ENCODE peak calls at places on chromosomes 6 and 20, in six cellular contexts. C is CD8-positive, alpha-beta T cell; X is HepG2; Z is body of pancreas; J is colonic mucosa; R is astrocyte. B is an unnamed sample. For H3K36me3, the result is how much of the 10 kb centered on the place peaks cover.

GRCh38 chr6:3887150-3887700 is 38.1 kb downstream of the FAM50B start:
- DNase-seq in C (no peak), X (peak), Z (no peak), J (no peak), R (no peak), B (no peak)

GRCh38 chr6:905541-905940 is 212.6 kb upstream of the EXOC2 start:
- DNase-seq in C (no peak), X (no peak), Z (no peak), J (no peak), R (no peak), B (peak)

GRCh38 chr20:44776977-44777376 is 31.3 kb downstream of the KCNK15 start:
- DNase-seq in C (no peak), X (peak), Z (no peak), J (no peak), R (peak), B (peak)

GRCh38 chr6:127346512-127346911 is 3.1 kb upstream of the ECHDC1 start:
- DNase-seq in C (no peak), X (no peak), Z (no peak), J (no peak), R (no peak), B (no peak)

GRCh38 chr20:5480824-5481600 is 164.3 kb upstream of the PROKR2 start:
- DNase-seq in C (no peak), X (no peak), Z (no peak), J (peak), R (no peak), B (peak)

GRCh38 chr20:35511814-35512420 is 17.5 kb downstream of the C20orf173 start:
- DNase-seq in C (no peak), X (peak), Z (no peak), J (peak), R (peak), B (peak)

GRCh38 chr6:11938285-11938890 is 73.7 kb upstream of the HIVEP1 start:
- DNase-seq in C (no peak), X (no peak), Z (peak), J (peak), R (no peak), B (peak)

GRCh38 chr20:4243071-4243470 is 227.7 kb upstream of the RNF24 start:
- DNase-seq in C (no peak), X (no peak), Z (no peak), J (no peak), R (no peak), B (peak)

GRCh38 chr6:89989742-89990141 is 95.5 kb downstream of the GJA10 start:
- DNase-seq in C (no peak), X (no peak), Z (no peak), J (no peak), R (peak), B (no peak)

GRCh38 chr6:138772596-138773176 is 883 bp upstream of the CCDC28A start:
- DNase-seq in C (no peak), X (no peak), Z (no peak), J (no peak), R (no peak), B (no peak)

GRCh38 chr6:43673444-43674063 is 14.0 kb downstream of the MRPS18A start:
- DNase-seq in C (no peak), X (no peak), Z (peak), J (no peak), R (no peak), B (no peak)

GRCh38 chr6:161727063-161727462 is 453.2 kb upstream of the AGPAT4 start:
- DNase-seq in C (no peak), X (no peak), Z (no peak), J (no peak), R (no peak), B (peak)

GRCh38 chr6:36099872-36100483 is 30.3 kb upstream of the MAPK13 start:
- DNase-seq in C (peak), X (no peak), Z (no peak), J (no peak), R (no peak), B (no peak)

GRCh38 chr20:1718604-1719384 is 61.2 kb upstream of the SIRPG start:
- DNase-seq in C (no peak), X (no peak), Z (no peak), J (no peak), R (peak), B (no peak)

GRCh38 chr20:38450412-38450975 is 15.4 kb upstream of the SNHG17 start:
- DNase-seq in C (no peak), X (no peak), Z (no peak), J (no peak), R (peak), B (no peak)

GRCh38 chr6:53112404-53112803 is 36.2 kb downstream of the GCM1 start:
- DNase-seq in C (no peak), X (peak), Z (no peak), J (peak), R (no peak), B (no peak)

DNA sequence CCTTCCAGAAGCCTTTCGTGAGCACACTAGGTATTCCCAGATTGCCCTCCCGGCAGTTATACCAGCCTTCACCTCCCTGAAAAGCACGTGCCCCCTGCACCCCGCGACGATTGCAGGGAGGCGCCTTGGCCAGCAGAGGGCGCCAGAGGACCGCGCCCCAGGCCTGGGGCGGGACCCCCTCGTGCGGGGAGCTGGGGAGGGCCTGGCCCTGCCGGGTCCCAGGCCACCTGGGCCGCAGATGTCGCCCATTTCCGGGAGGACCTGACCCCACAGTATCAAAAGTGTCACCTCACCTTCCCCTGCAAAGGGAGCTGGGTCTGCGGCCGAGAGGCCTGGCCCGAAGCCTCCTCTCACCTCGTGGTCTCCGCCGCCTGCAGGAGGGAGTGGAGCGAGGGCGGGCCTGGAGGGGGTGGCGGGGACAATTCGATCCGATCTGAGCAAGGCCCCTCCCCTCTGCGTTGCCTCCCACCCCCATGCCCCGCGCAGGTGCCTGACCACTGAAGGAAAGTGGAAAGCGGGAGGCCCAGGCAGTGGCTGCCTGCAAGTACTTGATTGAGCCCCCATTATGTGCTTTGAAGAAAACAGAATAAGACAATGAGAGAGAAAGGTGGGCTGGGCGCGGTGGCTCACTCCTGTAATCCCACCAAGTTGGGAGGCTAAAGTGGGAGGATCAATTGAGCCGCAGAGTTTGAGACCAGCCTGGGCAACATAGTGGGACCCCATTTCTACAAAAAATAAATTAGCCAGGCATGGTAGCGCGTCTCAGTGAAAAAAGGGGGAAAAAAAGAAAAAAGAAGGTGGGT is 3.5 kb upstream of the SNAI1 start:
- DNase-seq in C (peak), X (peak), Z (peak), J (peak), R (no peak), B (peak)
- H3K36me3 ChIP-seq in C (under half), X (under half), Z (under half), J (under half), R (under half), B (under half)

DNA sequence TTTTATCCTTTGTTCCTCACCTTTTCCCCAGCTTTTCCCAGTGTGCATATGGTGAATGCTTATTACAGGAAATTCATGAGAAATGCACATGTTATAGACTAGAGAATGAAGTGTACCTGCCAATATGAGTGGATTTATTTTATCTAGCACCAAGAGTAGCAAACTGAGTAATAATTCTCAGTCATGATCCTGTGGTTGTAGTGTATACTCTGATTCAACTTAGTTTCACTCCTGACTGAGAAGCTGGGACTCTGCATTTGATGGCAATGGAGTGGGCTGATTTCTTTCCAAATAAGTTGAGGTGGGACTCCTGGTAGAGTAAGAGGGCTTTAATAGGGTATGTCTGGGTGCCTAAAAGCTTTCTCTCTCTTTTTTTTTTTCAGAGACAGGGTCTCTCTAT is 4.0 kb downstream of the ABT1 start:
- DNase-seq in C (no peak), X (no peak), Z (no peak), J (no peak), R (no peak), B (no peak)
- H3K27ac ChIP-seq in C (no peak), X (no peak), Z (no peak), J (no peak), R (no peak), B (no peak)

DNA sequence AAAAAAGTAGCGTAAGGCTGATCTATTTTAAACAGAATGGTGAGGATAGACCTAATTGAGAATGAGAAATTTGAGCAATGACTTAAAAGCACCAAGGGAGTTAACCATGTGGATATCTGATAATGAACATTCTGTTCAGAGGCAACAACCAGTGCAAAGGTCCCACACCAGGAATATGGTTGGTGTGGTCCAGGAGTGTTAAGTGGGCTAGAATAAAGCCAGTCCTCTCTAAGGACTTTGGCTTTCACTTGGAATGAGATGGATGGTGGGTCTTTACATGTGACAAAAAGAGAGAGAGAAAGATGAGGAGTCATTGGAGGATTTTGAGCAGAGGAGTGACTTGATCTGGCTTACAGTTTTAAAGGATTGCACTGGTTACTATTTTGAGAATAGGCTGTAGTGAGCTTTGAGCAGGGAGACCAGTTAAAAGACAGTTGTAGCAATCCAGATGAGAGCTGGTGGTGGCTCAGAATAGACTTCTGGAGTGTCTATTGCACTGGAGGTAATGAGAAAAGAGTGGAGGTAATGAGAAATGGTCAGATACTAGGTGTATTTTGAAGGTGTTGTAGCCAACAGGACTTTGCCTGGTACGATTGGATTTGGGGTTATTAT is 89.8 kb downstream of the SCAF8 start:
- DNase-seq in C (no peak), X (no peak), Z (no peak), J (no peak), R (no peak), B (no peak)
- H3K36me3 ChIP-seq in C (under half), X (half or more), Z (under half), J (under half), R (half or more), B (half or more)

GRCh38 chr6:156869986-156870398 is 92.8 kb downstream of the ARID1B start:
- DNase-seq in C (no peak), X (no peak), Z (no peak), J (no peak), R (no peak), B (peak)
- H3K27ac ChIP-seq in C (no peak), X (no peak), Z (no peak), J (no peak), R (no peak), B (peak)

B was measured in endodermal cell.